ENCODE peak calls at places on chromosome 5, in four cellular contexts. One of them, this sample, is unnamed.

GRCh38 chr5:118115791-118116190 is 872.6 kb downstream of the DTWD2 start:
- DNase-seq in progenitor cell of endocrine pancreas: no peak
- DNase-seq in fibroblast of lung: peak; percentile 19
- DNase-seq in lower leg skin: no peak
- DNase-seq in this sample: no peak

GRCh38 chr5:88287846-88288588 is 19.4 kb upstream of the TMEM161B start:
- DNase-seq in progenitor cell of endocrine pancreas: no peak
- DNase-seq in fibroblast of lung: no peak
- DNase-seq in lower leg skin: no peak
- DNase-seq in this sample: no peak

GRCh38 chr5:158948376-158948775 is 151.3 kb downstream of the EBF1 start:
- DNase-seq in progenitor cell of endocrine pancreas: no peak
- DNase-seq in fibroblast of lung: no peak
- DNase-seq in lower leg skin: no peak
- DNase-seq in this sample: no peak

GRCh38 chr5:144276034-144276822 is 105.6 kb downstream of the KCTD16 start:
- DNase-seq in progenitor cell of endocrine pancreas: no peak
- DNase-seq in fibroblast of lung: peak; percentile 56
- DNase-seq in lower leg skin: no peak
- DNase-seq in this sample: no peak

GRCh38 chr5:108259306-108259705 is 122.6 kb downstream of the FBXL17 start:
- DNase-seq in progenitor cell of endocrine pancreas: no peak
- DNase-seq in fibroblast of lung: peak; percentile 67
- DNase-seq in lower leg skin: no peak
- DNase-seq in this sample: no peak

GRCh38 chr5:178496219-178496618 is 94.0 kb downstream of the COL23A1 start:
- DNase-seq in progenitor cell of endocrine pancreas: no peak
- DNase-seq in fibroblast of lung: peak; percentile 2
- DNase-seq in lower leg skin: no peak
- DNase-seq in this sample: no peak

GRCh38 chr5:9431496-9432258 is 114.2 kb downstream of the SEMA5A start:
- DNase-seq in progenitor cell of endocrine pancreas: no peak
- DNase-seq in fibroblast of lung: peak; percentile 40
- DNase-seq in lower leg skin: no peak
- DNase-seq in this sample: no peak

GRCh38 chr5:104952876-104953275 is 1390.3 kb upstream of the NUDT12 start:
- DNase-seq in progenitor cell of endocrine pancreas: no peak
- DNase-seq in fibroblast of lung: no peak
- DNase-seq in lower leg skin: no peak
- DNase-seq in this sample: no peak

GRCh38 chr5:130063603-130064002 is 159.3 kb downstream of the CHSY3 start:
- DNase-seq in progenitor cell of endocrine pancreas: no peak
- DNase-seq in fibroblast of lung: no peak
- DNase-seq in lower leg skin: no peak
- DNase-seq in this sample: no peak

GRCh38 chr5:159155960-159156359 is 53.4 kb downstream of the RNF145 start:
- DNase-seq in progenitor cell of endocrine pancreas: no peak
- DNase-seq in fibroblast of lung: no peak
- DNase-seq in lower leg skin: no peak
- DNase-seq in this sample: no peak

GRCh38 chr5:32115985-32116384 is 58.1 kb downstream of the GOLPH3 start:
- DNase-seq in progenitor cell of endocrine pancreas: no peak
- DNase-seq in fibroblast of lung: no peak
- DNase-seq in lower leg skin: no peak
- DNase-seq in this sample: no peak
- TF ChIP-seq CTCF in progenitor cell of endocrine pancreas: no peak
- TF ChIP-seq CTCF in fibroblast of lung: no peak
- TF ChIP-seq CTCF in lower leg skin: no peak
- TF ChIP-seq CTCF in this sample: no peak

GRCh38 chr5:98768160-98769005 is 5.1 kb upstream of the RGMB start:
- DNase-seq in progenitor cell of endocrine pancreas: peak; percentile 38
- DNase-seq in fibroblast of lung: peak; percentile 62
- DNase-seq in lower leg skin: no peak
- DNase-seq in this sample: peak; percentile 86
- TF ChIP-seq CTCF in progenitor cell of endocrine pancreas: peak; percentile 89
- TF ChIP-seq CTCF in fibroblast of lung: peak; percentile 100
- TF ChIP-seq CTCF in lower leg skin: no peak
- TF ChIP-seq CTCF in this sample: peak; percentile 92

GRCh38 chr5:59525957-59526356 is 367.6 kb downstream of the PDE4D start:
- DNase-seq in progenitor cell of endocrine pancreas: no peak
- DNase-seq in fibroblast of lung: peak; percentile 89
- DNase-seq in lower leg skin: no peak
- DNase-seq in this sample: no peak
- TF ChIP-seq CTCF in progenitor cell of endocrine pancreas: no peak
- TF ChIP-seq CTCF in fibroblast of lung: peak; percentile 40
- TF ChIP-seq CTCF in lower leg skin: no peak
- TF ChIP-seq CTCF in this sample: peak; percentile 47

DNA sequence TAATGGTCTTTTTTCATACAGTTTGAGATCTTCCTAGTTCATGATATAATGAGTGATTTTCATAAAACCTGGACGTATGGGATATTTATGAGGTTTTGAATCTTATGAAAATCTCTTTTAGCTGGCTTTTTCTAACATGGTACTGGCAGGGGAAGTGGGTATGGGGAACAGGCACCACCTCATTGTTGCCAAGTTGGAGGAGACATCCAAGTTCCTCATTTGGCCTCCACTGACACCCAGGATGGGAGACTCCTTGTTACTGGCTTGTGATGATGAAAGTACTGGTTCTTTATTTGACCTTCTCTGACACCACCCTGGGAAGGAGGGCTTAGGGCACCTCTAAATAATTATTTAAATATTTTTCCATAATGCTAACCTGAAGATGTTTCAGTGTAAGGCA is 4.0 kb upstream of the TNPO1 start:
- DNase-seq in progenitor cell of endocrine pancreas: no peak
- DNase-seq in fibroblast of lung: no peak
- DNase-seq in lower leg skin: no peak
- DNase-seq in this sample: no peak
- TF ChIP-seq CTCF in progenitor cell of endocrine pancreas: no peak
- TF ChIP-seq CTCF in fibroblast of lung: no peak
- TF ChIP-seq CTCF in lower leg skin: no peak
- TF ChIP-seq CTCF in this sample: no peak

This sample was measured in osteocyte.